ENCODE peak calls at places on chromosomes 6 and 20, in six cellular contexts. S is GDM1; O is ACHN; Y is HFFc6; U is stimulated activated CD4-positive, alpha-beta T cell treated with anti-CD3 and anti-CD28 coated beads, Interleukin-4, amount 100 ng/mL, for 48 hours; R is PC-9. G is an unnamed sample.

GRCh38 chr6:145428656-145429173 is 306.6 kb downstream of the EPM2A start:
- DNase-seq in U (no peak), R (no peak), O (no peak), S (no peak), Y (no peak), G (no peak)

GRCh38 chr6:27743787-27744186 is 168.4 kb downstream of the OR2B2 start:
- DNase-seq in O (no peak), Y (no peak), S (no peak), R (no peak), U (no peak), G (no peak)

GRCh38 chr6:39669117-39669690 is 56.0 kb downstream of the KIF6 start:
- DNase-seq in O (no peak), U (no peak), S (no peak), R (no peak), Y (no peak), G (no peak)

GRCh38 chr6:150567360-150567759 is 32.3 kb upstream of the PLEKHG1 start:
- DNase-seq in Y (no peak), R (no peak), U (no peak), O (no peak), S (no peak), G (no peak)

GRCh38 chr20:42018979-42019378 is 400.8 kb upstream of the CHD6 start:
- DNase-seq in U (no peak), R (no peak), Y (no peak), O (no peak), S (no peak), G (no peak)

GRCh38 chr20:43372051-43372450 is 85.6 kb upstream of the SRSF6 start:
- DNase-seq in Y (no peak), R (no peak), S (no peak), O (no peak), U (no peak), G (no peak)

GRCh38 chr20:37838769-37839431 is 64.0 kb upstream of the VSTM2L start:
- DNase-seq in O (no peak), S (no peak), U (no peak), Y (no peak), R (no peak), G (no peak)

GRCh38 chr6:9527679-9528286 is 887.1 kb downstream of the TFAP2A start:
- DNase-seq in O (no peak), Y (no peak), R (no peak), S (no peak), U (no peak), G (no peak)

GRCh38 chr20:61352381-61353260 is 100.6 kb downstream of the CDH4 start:
- DNase-seq in R (no peak), O (no peak), U (no peak), S (no peak), Y (no peak), G (no peak)

GRCh38 chr6:30876039-30876730 is 8.1 kb upstream of the DDR1 start:
- DNase-seq in Y (no peak), O (no peak), S (no peak), R (no peak), U (no peak), G (no peak)

GRCh38 chr6:397604-398003 is 6.1 kb downstream of the IRF4 start:
- DNase-seq in Y (no peak), R (no peak), S (no peak), U (no peak), O (no peak), G (no peak)

GRCh38 chr6:51001399-51001798 is 182.7 kb downstream of the TFAP2B start:
- DNase-seq in Y (no peak), S (no peak), O (no peak), R (no peak), U (no peak), G (no peak)

GRCh38 chr20:5688431-5688972 is 61.7 kb upstream of the SHLD1 start:
- DNase-seq in S (no peak), O (no peak), U (no peak), R (no peak), Y (no peak), G (peak; percentile 37)

GRCh38 chr20:35511814-35512420 is 17.5 kb downstream of the C20orf173 start:
- DNase-seq in U (no peak), S (no peak), O (peak; percentile 44), R (no peak), Y (peak; percentile 42), G (no peak)

GRCh38 chr6:111322145-111322544 is 160.9 kb downstream of the REV3L start:
- DNase-seq in S (no peak), U (no peak), Y (no peak), O (no peak), R (no peak), G (no peak)

GRCh38 chr6:157895585-157895984 is 72.5 kb downstream of the SNX9 start:
- DNase-seq in U (no peak), R (no peak), Y (no peak), O (no peak), S (no peak), G (no peak)

GRCh38 chr6:126696921-126697693 is 357.2 kb downstream of the CENPW start:
- DNase-seq in R (no peak), U (no peak), O (no peak), S (no peak), Y (no peak), G (no peak)

GRCh38 chr20:1897965-1898464 is 2.8 kb downstream of the SIRPA start:
- DNase-seq in R (no peak), Y (no peak), S (no peak), U (no peak), O (no peak), G (no peak)

GRCh38 chr6:64520050-64520449 is 884.4 kb downstream of the PHF3 start:
- DNase-seq in U (no peak), Y (peak; percentile 60), S (no peak), O (peak; percentile 86), R (peak; percentile 60), G (no peak)

GRCh38 chr20:10619427-10619826 is 54.4 kb downstream of the JAG1 start:
- DNase-seq in O (no peak), R (peak; percentile 64), Y (peak; percentile 82), S (no peak), U (no peak), G (no peak)

GRCh38 chr20:5535211-5535756 is 214.9 kb upstream of the SHLD1 start:
- DNase-seq in S (peak; percentile 69), O (no peak), U (no peak), R (peak; percentile 90), Y (peak; percentile 61), G (no peak)

GRCh38 chr6:83176256-83176655 is 16.8 kb downstream of the PGM3 start:
- DNase-seq in U (no peak), Y (no peak), O (no peak), S (no peak), R (no peak), G (no peak)

GRCh38 chr6:35034411-35035171 is 106.5 kb downstream of the TCP11 start:
- DNase-seq in R (no peak), O (no peak), S (no peak), Y (no peak), U (no peak), G (no peak)